ENCODE peak calls at places on chromosomes 1 and 21, in nine cellular contexts. C is GM04504; G is A549; P is OCI-M1; I is activated CD4-positive, alpha-beta T cell treated with anti-CD3 and anti-CD28 coated beads, Interleukin-2, amount 10 ng/mL, durations not matched to agents 7 days and 5 days; W is KBM-7; J is hepatocyte; X is activated T-helper 1 cell treated with anti-CD3 and anti-CD28 coated beads, Interleukin-12 subunit alpha, Interleukin-12 subunit beta, Interleukin-2, Interleukin-4 antibody, amounts not matched to agents 30 ng/mL and 10 ng/mL and 1 ng/mL, durations not matched to agents 14 hours and 24 hours and 36 hours; N is sciatic nerve. M is an unnamed sample.

GRCh38 chr1:101174722-101175121 is 62.1 kb upstream of the S1PR1 start:
- DNase-seq in C (peak), G (no peak), P (no peak), I (no peak), W (no peak), J (no peak), X (no peak), N (no peak), M (no peak)

GRCh38 chr1:32873484-32873883 is 2.8 kb upstream of the FNDC5 start:
- DNase-seq in C (no peak), G (no peak), P (no peak), I (no peak), W (no peak), J (no peak), X (no peak), N (no peak), M (no peak)

GRCh38 chr1:88735909-88736308 is 51.8 kb downstream of the PKN2 start:
- DNase-seq in C (no peak), G (no peak), P (no peak), I (no peak), W (no peak), J (no peak), X (no peak), N (no peak), M (no peak)

GRCh38 chr1:29396438-29397255 is 160.3 kb downstream of the PTPRU start:
- DNase-seq in C (no peak), G (no peak), P (no peak), I (no peak), W (no peak), J (peak), X (no peak), N (no peak), M (no peak)

GRCh38 chr1:40944326-40944725 is 35.2 kb upstream of the CTPS1 start:
- DNase-seq in C (no peak), G (peak), P (no peak), I (no peak), W (no peak), J (no peak), X (no peak), N (peak), M (no peak)

GRCh38 chr1:152227310-152227928 is 3.4 kb upstream of the HRNR start:
- DNase-seq in C (no peak), G (peak), P (peak), I (no peak), W (no peak), J (no peak), X (no peak), N (no peak), M (no peak)

GRCh38 chr1:188642585-188643168 is 1813.9 kb downstream of the PLA2G4A start:
- DNase-seq in C (no peak), G (no peak), P (no peak), I (no peak), W (no peak), J (no peak), X (no peak), N (no peak), M (no peak)

GRCh38 chr1:234154320-234155251 is 218.7 kb upstream of the COA6 start:
- DNase-seq in C (peak), G (peak), P (peak), I (peak), W (peak), J (peak), X (no peak), N (no peak), M (peak)

GRCh38 chr1:1677718-1678580 is 14.6 kb downstream of the SLC35E2B start:
- DNase-seq in C (no peak), G (no peak), P (no peak), I (peak), W (peak), J (peak), X (peak), N (peak), M (peak)

GRCh38 chr1:235045034-235045690 is 83.5 kb downstream of the TOMM20 start:
- DNase-seq in C (no peak), G (no peak), P (no peak), I (no peak), W (no peak), J (no peak), X (no peak), N (no peak), M (no peak)

GRCh38 chr1:41345434-41346075 is 15.7 kb upstream of the FOXO6 start:
- DNase-seq in C (no peak), G (no peak), P (no peak), I (no peak), W (no peak), J (no peak), X (no peak), N (peak), M (no peak)

GRCh38 chr21:44350773-44351481 is 2.5 kb upstream of the TRPM2 start:
- DNase-seq in C (no peak), G (no peak), P (no peak), I (no peak), W (no peak), J (no peak), X (no peak), N (peak), M (no peak)

GRCh38 chr1:107058245-107059032 is 2.0 kb downstream of the PRMT6 start:
- DNase-seq in C (no peak), G (no peak), P (peak), I (no peak), W (peak), J (no peak), X (no peak), N (no peak), M (no peak)

GRCh38 chr1:16073490-16074104 is at the start of gene FAM131C:
- DNase-seq in C (no peak), G (peak), P (peak), I (peak), W (no peak), J (peak), X (peak), N (no peak), M (no peak)

GRCh38 chr1:147168626-147169058 is 3.6 kb downstream of the PRKAB2 start:
- DNase-seq in C (no peak), G (no peak), P (peak), I (no peak), W (no peak), J (peak), X (no peak), N (no peak), M (no peak)

GRCh38 chr1:166166701-166167394 is at the start of gene FAM78B:
- DNase-seq in C (peak), G (peak), P (no peak), I (peak), W (peak), J (peak), X (peak), N (peak), M (no peak)

GRCh38 chr21:15524855-15525254 is 204.9 kb upstream of the USP25 start:
- DNase-seq in C (no peak), G (no peak), P (no peak), I (no peak), W (no peak), J (no peak), X (no peak), N (no peak), M (no peak)

GRCh38 chr1:198890531-198890930 is 251.7 kb downstream of the PTPRC start:
- DNase-seq in C (no peak), G (peak), P (no peak), I (no peak), W (no peak), J (no peak), X (no peak), N (no peak), M (no peak)

GRCh38 chr1:43058545-43059360 is 100.1 kb upstream of the SLC2A1 start:
- DNase-seq in C (no peak), G (no peak), P (no peak), I (peak), W (peak), J (peak), X (peak), N (no peak), M (no peak)

GRCh38 chr1:185132534-185132933 is 24.2 kb downstream of the TRMT1L start:
- DNase-seq in C (no peak), G (no peak), P (no peak), I (no peak), W (no peak), J (no peak), X (no peak), N (no peak), M (no peak)

GRCh38 chr1:119702384-119702783 is 9.3 kb upstream of the PHGDH start:
- DNase-seq in C (peak), G (peak), P (peak), I (no peak), W (peak), J (no peak), X (no peak), N (no peak), M (no peak)

GRCh38 chr1:94801919-94802546 is 18.1 kb upstream of the SLC44A3 start:
- DNase-seq in C (peak), G (peak), P (peak), I (peak), W (peak), J (peak), X (no peak), N (no peak), M (peak)

GRCh38 chr1:201119826-201120225 is 7.2 kb downstream of the ASCL5 start:
- DNase-seq in C (no peak), G (no peak), P (no peak), I (no peak), W (peak), J (no peak), X (no peak), N (no peak), M (peak)

GRCh38 chr1:207744000-207744534 is 7.8 kb upstream of the CD46 start:
- DNase-seq in C (no peak), G (no peak), P (peak), I (no peak), W (no peak), J (no peak), X (no peak), N (no peak), M (no peak)

GRCh38 chr1:235984041-235984820 is 80.7 kb downstream of the NID1 start:
- DNase-seq in C (peak), G (no peak), P (no peak), I (no peak), W (no peak), J (no peak), X (no peak), N (no peak), M (no peak)

GRCh38 chr1:150536836-150537731 is 12.1 kb upstream of the ADAMTSL4 start:
- DNase-seq in C (no peak), G (no peak), P (no peak), I (no peak), W (no peak), J (no peak), X (no peak), N (no peak), M (no peak)

M was measured in DND-41.